ENCODE peak calls at places on chromosomes 3 and 15, in six cellular contexts. M, F, J, L, P and Q are unnamed samples.

GRCh38 chr15:48674876-48675275 is 29.4 kb upstream of the FBN1 start:
- DNase-seq in J (no peak), F (no peak), M (peak), P (no peak), L (no peak), Q (no peak)

GRCh38 chr15:26713498-26713897 is 59.4 kb downstream of the GABRB3 start:
- DNase-seq in L (peak), F (no peak), P (no peak), M (no peak), J (no peak), Q (no peak)

GRCh38 chr3:107740992-107741896 is 218.5 kb downstream of the BBX start:
- DNase-seq in F (peak), P (no peak), J (no peak), M (peak), L (no peak), Q (peak)

GRCh38 chr15:86203462-86203861 is 123.8 kb downstream of the AGBL1 start:
- DNase-seq in P (no peak), J (no peak), M (no peak), L (no peak), F (no peak), Q (no peak)

GRCh38 chr3:51682079-51682478 is 11.0 kb downstream of the TEX264 start:
- DNase-seq in F (peak), P (peak), L (peak), M (peak), J (peak), Q (peak)

GRCh38 chr3:195169011-195169410 is 101.9 kb downstream of the XXYLT1 start:
- DNase-seq in M (no peak), F (no peak), L (no peak), P (no peak), J (no peak), Q (no peak)

GRCh38 chr3:67704322-67704721 is 49.9 kb upstream of the SUCLG2 start:
- DNase-seq in L (no peak), J (no peak), M (no peak), P (no peak), F (no peak), Q (no peak)

GRCh38 chr15:66285462-66286280 is 7.7 kb upstream of the DIS3L start:
- DNase-seq in P (no peak), M (no peak), J (no peak), F (peak), L (no peak), Q (no peak)

GRCh38 chr15:75508741-75509532 is 57.4 kb upstream of the SIN3A start:
- DNase-seq in M (peak), J (peak), L (no peak), P (no peak), F (peak), Q (peak)

GRCh38 chr3:180704532-180704931 is 25.2 kb upstream of the CCDC39 start:
- DNase-seq in F (no peak), M (no peak), J (no peak), P (no peak), L (no peak), Q (no peak)

GRCh38 chr3:53941174-53941573 is 49.5 kb upstream of the SELENOK start:
- DNase-seq in P (no peak), J (no peak), F (no peak), M (peak), L (no peak), Q (no peak)